ENCODE peak calls at places on chromosomes 5 and 9, in eight cellular contexts. A, M, N, O, X, D, C and L are unnamed samples.
A peak's percentile ranks its signal among the peaks of the same experiment; 100 is the strongest.

GRCh38 chr5:168114444-168115017 is 176.9 kb upstream of the WWC1 start:
- DNase-seq in N (peak; percentile 68), A (peak; percentile 83), D (no peak), C (peak; percentile 80), M (no peak), O (peak; percentile 77), X (peak; percentile 45), L (peak; percentile 83)

GRCh38 chr5:156396063-156396829 is 69.3 kb downstream of the SGCD start:
- DNase-seq in C (no peak), A (no peak), D (no peak), M (no peak), O (no peak), X (no peak), N (no peak), L (no peak)

GRCh38 chr5:146825033-146825432 is 53.5 kb downstream of the PPP2R2B start:
- DNase-seq in O (peak; percentile 42), M (no peak), X (peak; percentile 28), C (peak; percentile 55), D (no peak), N (peak; percentile 30), A (peak; percentile 14), L (no peak)

GRCh38 chr9:13224366-13224765 is 55.1 kb downstream of the MPDZ start:
- DNase-seq in A (no peak), D (no peak), N (no peak), X (no peak), C (no peak), O (no peak), M (no peak), L (no peak)

GRCh38 chr9:135591491-135592330 is 30.2 kb downstream of the PAEP start:
- DNase-seq in C (no peak), M (no peak), A (no peak), N (no peak), D (peak; percentile 59), O (no peak), X (no peak), L (no peak)

GRCh38 chr9:89865357-89865756 is 260.5 kb downstream of the GADD45G start:
- DNase-seq in N (no peak), X (no peak), D (no peak), O (no peak), C (no peak), A (no peak), M (no peak), L (no peak)

GRCh38 chr5:133149333-133149732 is 97.5 kb downstream of the HSPA4 start:
- DNase-seq in C (no peak), N (no peak), D (no peak), X (no peak), M (no peak), O (no peak), A (no peak), L (peak; percentile 57)

GRCh38 chr5:91281409-91281808 is 101.7 kb downstream of the ARRDC3 start:
- DNase-seq in A (no peak), D (no peak), X (no peak), M (no peak), C (no peak), N (no peak), O (no peak), L (no peak)

GRCh38 chr9:112786834-112787520 is 36.4 kb downstream of the SNX30 start:
- DNase-seq in M (no peak), C (no peak), N (no peak), A (no peak), D (no peak), O (no peak), X (no peak), L (no peak)

GRCh38 chr9:99307846-99308245 is 85.8 kb downstream of the SEC61B start:
- DNase-seq in M (no peak), X (no peak), C (peak; percentile 46), O (no peak), N (no peak), A (no peak), D (no peak), L (no peak)

GRCh38 chr9:105318729-105319513 is 74.5 kb downstream of the SLC44A1 start:
- DNase-seq in D (no peak), M (no peak), N (no peak), C (peak; percentile 90), A (no peak), O (no peak), X (no peak), L (no peak)

GRCh38 chr5:1860949-1861348 is 21.8 kb downstream of the IRX4 start:
- DNase-seq in M (no peak), C (no peak), O (no peak), X (no peak), N (no peak), A (no peak), D (no peak), L (no peak)

GRCh38 chr9:124797343-124798103 is 20.6 kb downstream of the OLFML2A start:
- DNase-seq in O (no peak), M (no peak), X (no peak), A (no peak), N (no peak), C (no peak), D (no peak), L (no peak)

GRCh38 chr5:59180515-59180914 is 597.6 kb downstream of the RAB3C start:
- DNase-seq in D (no peak), O (no peak), C (no peak), M (no peak), A (no peak), N (no peak), X (no peak), L (no peak)